ENCODE peak calls at places on chromosome 1, in four cellular contexts. H is H1, W is GM12878, C is HepG2. Q is an unnamed sample. For H3K27me3, the result is how much of the 10 kb centered on the place peaks cover.

GRCh38 chr1:199859525-199859924 is 168.0 kb upstream of the NR5A2 start:
- DNase-seq in H (no peak), W (no peak), C (no peak), Q (no peak)

GRCh38 chr1:228265167-228265566 is 57.3 kb downstream of the OBSCN start:
- DNase-seq in H (no peak), W (no peak), C (no peak), Q (no peak)

GRCh38 chr1:24107462-24108225 is 4.3 kb downstream of the MYOM3 start:
- DNase-seq in H (no peak), W (no peak), C (no peak), Q (no peak)

GRCh38 chr1:230230948-230231738 is 164.1 kb downstream of the GALNT2 start:
- DNase-seq in H (no peak), W (no peak), C (no peak), Q (no peak)

GRCh38 chr1:154999651-155000474 is 2.7 kb upstream of the ZBTB7B start:
- DNase-seq in H (peak), W (no peak), C (peak), Q (no peak)

GRCh38 chr1:206826409-206826808 is 39.0 kb upstream of the IL20 start:
- DNase-seq in H (no peak), W (no peak), C (no peak), Q (no peak)

GRCh38 chr1:161098161-161099068 is at the start of gene KLHDC9:
- DNase-seq in H (peak), W (peak), C (peak), Q (peak)

GRCh38 chr1:113073457-113073950 is 506 bp downstream of the LRIG2 start:
- DNase-seq in H (no peak), W (no peak), C (peak), Q (peak)

GRCh38 chr1:232292246-232292645 is 337.7 kb downstream of the SIPA1L2 start:
- DNase-seq in H (no peak), W (no peak), C (no peak), Q (no peak)

GRCh38 chr1:93180723-93181613 is at the start of gene CCDC18:
- DNase-seq in H (no peak), W (peak), C (peak), Q (peak)

GRCh38 chr1:72009756-72010441 is 272.4 kb downstream of the NEGR1 start:
- DNase-seq in H (no peak), W (no peak), C (no peak), Q (no peak)

GRCh38 chr1:14810631-14811325 is 212.3 kb downstream of the KAZN start:
- DNase-seq in H (no peak), W (no peak), C (no peak), Q (no peak)

GRCh38 chr1:2001773-2002411 is 1.7 kb downstream of the CFAP74 start:
- DNase-seq in H (no peak), W (no peak), C (no peak), Q (no peak)

GRCh38 chr1:201396859-201397464 is 2.2 kb downstream of the LAD1 start:
- DNase-seq in H (no peak), W (no peak), C (peak), Q (no peak)

GRCh38 chr1:179591592-179592580 is at the start of gene TDRD5:
- DNase-seq in H (peak), W (no peak), C (no peak), Q (no peak)

GRCh38 chr1:145961425-145962156 is 2.8 kb downstream of the ANKRD34A start:
- DNase-seq in H (peak), W (no peak), C (no peak), Q (no peak)

GRCh38 chr1:172902861-172903381 is 147.8 kb downstream of the TNFSF18 start:
- DNase-seq in H (no peak), W (no peak), C (no peak), Q (no peak)

GRCh38 chr1:64532646-64533045 is 62.7 kb downstream of the CACHD1 start:
- DNase-seq in H (no peak), W (no peak), C (no peak), Q (no peak)

GRCh38 chr1:56189946-56190920 is 389.1 kb downstream of the PLPP3 start:
- DNase-seq in H (no peak), W (no peak), C (peak), Q (no peak)

GRCh38 chr1:172533511-172534116 is 664 bp downstream of the SUCO start:
- DNase-seq in H (no peak), W (no peak), C (peak), Q (peak)

GRCh38 chr1:98496246-98496995 is 165.1 kb upstream of the SNX7 start:
- DNase-seq in H (no peak), W (no peak), C (no peak), Q (no peak)

GRCh38 chr1:209648366-209648765 is 3.9 kb downstream of the LAMB3 start:
- DNase-seq in H (no peak), W (no peak), C (no peak), Q (no peak)
- H3K9ac ChIP-seq in H (no peak), W (no peak), C (no peak), Q (no peak)

GRCh38 chr1:220342853-220343252 is 70.6 kb upstream of the RAB3GAP2 start:
- DNase-seq in H (no peak), W (no peak), C (no peak), Q (no peak)
- TF ChIP-seq SUZ12 in H (no peak), W (no peak), C (no peak), Q (no peak)

DNA sequence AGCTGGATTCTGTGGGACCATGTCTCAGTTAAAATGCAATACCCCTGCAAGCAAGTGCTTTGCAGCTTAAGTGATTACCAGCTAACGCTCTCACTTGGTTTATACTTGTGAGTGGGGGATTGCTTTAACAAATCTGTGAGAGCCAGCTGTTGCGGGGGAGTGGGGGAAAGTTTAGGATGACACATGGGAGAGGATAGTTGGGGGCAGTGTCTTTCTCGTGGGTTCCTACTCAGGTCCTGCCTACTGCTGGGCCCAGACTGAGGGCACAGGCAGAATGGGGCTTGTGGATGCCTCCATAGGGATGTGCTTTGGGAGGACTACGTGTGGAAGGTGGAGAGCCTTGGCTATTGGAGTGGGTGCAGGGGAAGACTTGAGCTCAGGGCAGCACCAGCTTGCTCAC is 60.1 kb downstream of the ELK4 start:
- DNase-seq in H (peak), W (no peak), C (no peak), Q (no peak)
- H3K27me3 ChIP-seq in H (under half), W (under half), C (under half), Q (half or more)

DNA sequence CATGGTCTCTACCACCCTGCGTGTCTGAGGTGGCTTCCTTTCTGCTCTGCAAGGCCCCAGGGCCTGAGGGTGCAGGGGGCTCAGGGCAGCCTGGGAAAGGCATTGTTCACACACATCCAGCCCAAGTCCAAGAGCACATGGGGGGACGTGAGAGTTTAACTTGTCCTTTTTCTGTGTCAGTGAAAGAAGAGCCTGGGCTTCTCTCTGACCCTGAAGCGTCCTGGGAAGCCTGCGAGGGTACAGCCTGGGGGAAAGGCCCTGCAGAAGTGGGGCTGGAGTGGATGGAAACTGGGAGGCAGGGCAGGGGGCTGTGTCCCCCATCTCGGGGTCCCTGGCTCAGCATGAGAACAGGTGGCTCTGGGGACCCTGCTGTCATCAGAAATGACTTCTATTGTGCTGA is 181.6 kb downstream of the PRDM16 start:
- DNase-seq in H (no peak), W (no peak), C (peak), Q (no peak)
- H3K9ac ChIP-seq in H (no peak), W (no peak), C (peak), Q (peak)